ENCODE peak calls at places on chromosomes 3 and 15, in seven cellular contexts. C, E, R, G, I, K and O are unnamed samples.

GRCh38 chr3:13785853-13786455 is 93.9 kb downstream of the WNT7A start:
- DNase-seq in K (no peak), C (no peak), I (no peak), R (no peak), G (no peak), E (no peak), O (no peak)

GRCh38 chr3:21390136-21390535 is 360.9 kb downstream of the ZNF385D start:
- DNase-seq in R (no peak), G (no peak), C (no peak), K (no peak), E (peak), I (no peak), O (peak)

GRCh38 chr3:171284308-171285075 is 175.7 kb downstream of the TNIK start:
- DNase-seq in R (no peak), C (peak), I (peak), K (no peak), G (no peak), E (peak), O (peak)

GRCh38 chr3:187567741-187568140 is 102.5 kb downstream of the SST start:
- DNase-seq in C (no peak), R (no peak), K (no peak), E (peak), G (no peak), I (no peak), O (peak)

GRCh38 chr15:83846847-83847246 is 192.9 kb downstream of the ADAMTSL3 start:
- DNase-seq in G (no peak), I (no peak), R (no peak), K (no peak), E (peak), C (no peak), O (peak)

GRCh38 chr3:193874997-193875593 is 260.9 kb upstream of the HES1 start:
- DNase-seq in R (no peak), K (no peak), E (no peak), G (no peak), C (no peak), I (no peak), O (no peak)

GRCh38 chr15:81547517-81548132 is 173.6 kb upstream of the TMC3 start:
- DNase-seq in K (no peak), C (no peak), E (no peak), R (no peak), I (no peak), G (no peak), O (no peak)

GRCh38 chr3:195873971-195874370 is 34.4 kb downstream of the TNK2 start:
- DNase-seq in R (peak), I (no peak), G (no peak), C (no peak), K (no peak), E (no peak), O (no peak)

GRCh38 chr3:60149501-60149900 is 1099.7 kb upstream of the CFAP20DC start:
- DNase-seq in E (no peak), C (no peak), R (no peak), I (no peak), K (no peak), G (no peak), O (no peak)

GRCh38 chr3:148466143-148466542 is 231.6 kb upstream of the AGTR1 start:
- DNase-seq in G (no peak), I (no peak), C (no peak), E (peak), R (no peak), K (no peak), O (peak)

GRCh38 chr15:68638953-68639500 is 60.2 kb downstream of the CORO2B start:
- DNase-seq in R (peak), K (no peak), G (no peak), C (no peak), I (no peak), E (peak), O (peak)

GRCh38 chr3:142595581-142595950 is 627 bp upstream of the PLS1 start:
- DNase-seq in E (peak), C (no peak), I (no peak), K (no peak), R (no peak), G (no peak), O (peak)

GRCh38 chr3:163936557-163936956 is 1141.7 kb downstream of the SI start:
- DNase-seq in R (no peak), I (no peak), E (no peak), C (no peak), K (no peak), G (no peak), O (no peak)

GRCh38 chr3:171811913-171812321 is 1.6 kb upstream of the PLD1 start:
- DNase-seq in C (peak), G (no peak), I (no peak), E (peak), R (no peak), K (no peak), O (peak)

GRCh38 chr3:123385981-123386380 is 62.9 kb downstream of the ADCY5 start:
- DNase-seq in G (no peak), K (no peak), I (peak), E (peak), C (peak), R (no peak), O (peak)

GRCh38 chr3:25884981-25885380 is 95.1 kb downstream of the OXSM start:
- DNase-seq in I (no peak), K (no peak), R (no peak), E (no peak), C (no peak), G (no peak), O (no peak)

GRCh38 chr15:49988766-49989165 is 130.3 kb downstream of the ATP8B4 start:
- DNase-seq in I (no peak), R (no peak), G (no peak), E (no peak), K (no peak), C (no peak), O (no peak)

GRCh38 chr15:40081691-40082194 is 26.9 kb downstream of the BMF start:
- DNase-seq in I (peak), C (peak), G (no peak), K (no peak), R (no peak), E (peak), O (peak)

GRCh38 chr3:185176756-185177359 is 24.0 kb upstream of the C3orf70 start:
- DNase-seq in E (no peak), G (no peak), I (no peak), K (no peak), C (peak), R (no peak), O (peak)

GRCh38 chr3:18423401-18424212 is 1.5 kb downstream of the SATB1 start:
- DNase-seq in E (peak), K (no peak), C (peak), G (no peak), R (peak), I (peak), O (peak)

GRCh38 chr3:35448121-35448520 is 191.2 kb upstream of the ARPP21 start:
- DNase-seq in C (no peak), G (no peak), E (no peak), K (no peak), I (no peak), R (no peak), O (no peak)

GRCh38 chr3:134378384-134378783 is 4.1 kb upstream of the AMOTL2 start:
- DNase-seq in G (no peak), C (no peak), R (peak), K (no peak), E (no peak), I (peak), O (no peak)

GRCh38 chr3:111895079-111895478 is 36.0 kb downstream of the PHLDB2 start:
- DNase-seq in K (no peak), C (no peak), I (no peak), G (no peak), R (no peak), E (no peak), O (peak)

GRCh38 chr3:32586361-32586760 is 15.7 kb upstream of the DYNC1LI1 start:
- DNase-seq in I (no peak), G (no peak), C (no peak), K (no peak), R (no peak), E (no peak), O (no peak)

GRCh38 chr15:64263567-64263966 is 92.4 kb downstream of the CSNK1G1 start:
- DNase-seq in E (no peak), K (no peak), G (no peak), I (no peak), C (no peak), R (no peak), O (peak)

GRCh38 chr3:188220988-188221818 is 67.2 kb downstream of the LPP start:
- DNase-seq in G (no peak), C (peak), R (no peak), I (peak), K (no peak), E (peak), O (peak)

GRCh38 chr15:78233496-78233895 is 869 bp downstream of the ACSBG1 start:
- DNase-seq in I (no peak), K (no peak), E (no peak), R (no peak), G (no peak), C (no peak), O (no peak)

GRCh38 chr15:99086327-99086667 is 18.6 kb upstream of the SYNM start:
- DNase-seq in G (no peak), R (no peak), I (no peak), E (no peak), K (no peak), C (no peak), O (no peak)

GRCh38 chr3:13504161-13504831 is 24.2 kb downstream of the HDAC11 start:
- DNase-seq in R (peak), K (no peak), I (no peak), G (no peak), C (no peak), E (no peak), O (no peak)

GRCh38 chr3:73086071-73086494 is 24.6 kb downstream of the EBLN2 start:
- DNase-seq in K (no peak), R (no peak), E (no peak), I (no peak), C (peak), G (no peak), O (peak)

GRCh38 chr3:42492508-42493080 is 9.8 kb upstream of the VIPR1 start:
- DNase-seq in K (no peak), R (peak), I (no peak), G (no peak), C (no peak), E (no peak), O (no peak)

GRCh38 chr3:23991236-23992050 is 46.4 kb downstream of the NR1D2 start:
- DNase-seq in K (no peak), G (no peak), C (no peak), I (no peak), E (peak), R (no peak), O (peak)

GRCh38 chr3:115792206-115792955 is 169.1 kb downstream of the GAP43 start:
- DNase-seq in G (no peak), I (no peak), K (no peak), E (peak), C (no peak), R (no peak), O (peak)

GRCh38 chr15:74228723-74229081 is 7.4 kb upstream of the CCDC33 start:
- DNase-seq in R (no peak), I (no peak), K (no peak), E (peak), G (no peak), C (no peak), O (no peak)

GRCh38 chr3:108222813-108223307 is 636 bp upstream of the IFT57 start:
- DNase-seq in I (no peak), C (no peak), R (no peak), G (no peak), K (no peak), E (no peak), O (no peak)

DNA sequence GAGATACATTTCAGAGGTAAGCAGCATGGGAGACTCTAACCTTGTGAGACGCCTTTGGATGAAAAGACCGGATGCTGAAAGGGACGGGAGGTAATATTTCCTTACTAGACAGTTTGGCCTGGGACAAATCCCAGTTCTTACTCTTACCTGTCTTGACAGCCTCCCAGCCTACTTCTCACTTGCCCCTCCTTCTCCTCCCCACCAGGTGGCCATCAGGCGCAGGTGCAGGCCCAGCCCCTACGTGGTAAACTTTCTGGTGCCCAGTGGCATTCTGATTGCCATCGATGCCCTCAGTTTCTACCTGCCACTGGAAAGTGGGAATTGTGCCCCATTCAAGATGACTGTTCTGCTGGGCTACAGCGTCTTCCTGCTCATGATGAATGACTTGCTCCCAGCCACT is 6.3 kb downstream of the HTR3D start:
- DNase-seq in I (no peak), G (no peak), E (no peak), K (no peak), R (no peak), C (no peak), O (no peak)
- TF ChIP-seq CTCF in I (no peak), G (no peak), E (no peak), K (no peak), R (no peak), C (no peak), O (no peak)

GRCh38 chr15:51092480-51092879 is 2.2 kb downstream of the TNFAIP8L3 start:
- DNase-seq in R (no peak), C (no peak), K (no peak), I (no peak), E (no peak), G (no peak), O (no peak)

GRCh38 chr15:51093488-51093864 is 1.2 kb downstream of the TNFAIP8L3 start:
- DNase-seq in I (no peak), R (no peak), G (no peak), C (no peak), K (no peak), E (no peak), O (no peak)

GRCh38 chr15:51095681-51096331 is 1.1 kb upstream of the TNFAIP8L3 start:
- DNase-seq in C (no peak), E (no peak), G (no peak), I (no peak), R (no peak), K (no peak), O (no peak)

GRCh38 chr15:51094606-51095569 is at the start of gene TNFAIP8L3:
- DNase-seq in C (peak), I (peak), K (no peak), R (peak), E (no peak), G (no peak), O (no peak)

DNA sequence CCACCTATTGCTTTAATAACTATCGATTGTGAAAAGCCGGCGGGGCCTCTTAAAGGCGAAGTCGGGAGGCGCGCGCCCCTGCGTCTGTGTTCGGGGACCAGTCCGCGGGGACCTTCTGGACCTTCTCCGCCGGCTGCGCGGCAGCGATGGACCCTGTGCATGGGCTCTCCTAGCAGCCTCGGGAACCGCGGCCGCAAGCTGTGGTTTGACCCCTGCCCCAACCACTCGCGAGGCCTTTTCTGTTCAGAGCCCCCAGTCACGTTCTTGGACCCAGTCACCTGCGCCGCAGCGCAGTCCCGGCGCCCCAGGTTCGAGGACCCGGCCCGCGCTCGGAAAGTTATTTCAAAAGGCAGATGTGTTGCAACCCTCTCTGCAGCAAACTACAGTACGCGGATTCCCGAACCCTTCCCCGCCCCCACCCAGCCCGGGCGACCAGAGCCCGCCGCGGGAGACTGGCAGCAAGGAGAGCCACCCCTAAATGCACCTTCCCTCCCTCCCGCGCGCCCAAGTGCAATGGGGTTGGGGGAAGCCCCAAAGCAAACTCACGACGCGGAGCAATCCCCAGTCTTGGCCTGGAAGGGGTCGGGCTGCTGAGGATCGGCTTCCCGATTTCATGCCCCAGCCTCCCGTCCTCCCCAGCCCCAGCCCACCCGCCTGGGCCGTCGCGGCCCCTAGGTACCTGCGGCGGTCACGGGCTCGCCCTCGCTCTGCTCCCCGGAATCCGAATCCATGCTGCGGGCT is 671 bp downstream of the TNFAIP8L3 start:
- DNase-seq in G (no peak), I (no peak), K (no peak), E (no peak), C (peak), R (peak), O (peak)
- H3K4me3 ChIP-seq in G (no peak), I (peak), K (peak), E (peak), C (peak), R (peak), O (peak)

GRCh38 chr3:50422153-50422552 is 62.8 kb upstream of the TMEM115 start:
- DNase-seq in R (no peak), C (no peak), G (no peak), K (no peak), E (no peak), I (no peak), O (no peak)
- TF ChIP-seq CTCF in R (no peak), C (no peak), G (no peak), K (no peak), E (no peak), I (no peak), O (no peak)

DNA sequence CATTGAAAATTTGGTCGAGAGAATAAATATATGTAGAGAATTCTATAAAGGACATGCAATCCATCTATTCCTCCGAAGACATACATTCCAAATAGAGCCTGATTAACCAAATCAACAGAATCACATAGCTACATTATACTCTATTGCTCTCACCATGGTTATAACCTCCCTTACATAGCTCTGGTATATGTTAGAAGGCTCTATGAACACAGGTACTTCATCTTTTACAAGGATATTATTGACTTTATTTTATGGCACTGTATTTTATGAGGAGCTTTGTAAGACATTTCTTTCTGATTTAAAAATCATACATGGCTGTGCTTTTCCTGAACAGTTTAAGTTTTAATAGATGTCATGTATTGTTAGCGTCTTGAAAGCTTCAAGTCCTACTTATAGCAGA is 4.8 kb downstream of the IGSF10 start:
- DNase-seq in I (no peak), E (no peak), K (no peak), G (no peak), R (no peak), C (no peak), O (no peak)
- H3K4me3 ChIP-seq in I (no peak), E (no peak), K (no peak), G (no peak), R (no peak), C (no peak), O (no peak)

GRCh38 chr3:138936763-138937689 is 9.9 kb downstream of the FOXL2 start:
- DNase-seq in K (no peak), I (no peak), G (no peak), C (no peak), E (no peak), R (no peak), O (no peak)

GRCh38 chr3:138933981-138934691 is 12.8 kb downstream of the FOXL2 start:
- DNase-seq in K (no peak), C (no peak), I (no peak), R (no peak), E (no peak), G (no peak), O (no peak)

GRCh38 chr3:138935505-138935863 is 11.5 kb downstream of the FOXL2 start:
- DNase-seq in R (no peak), G (no peak), I (no peak), K (no peak), E (no peak), C (no peak), O (no peak)

GRCh38 chr3:138937690-138938055 is 9.3 kb downstream of the FOXL2 start:
- DNase-seq in G (no peak), C (no peak), R (no peak), E (no peak), K (no peak), I (no peak), O (no peak)

GRCh38 chr3:138935864-138936762 is 10.8 kb downstream of the FOXL2 start:
- DNase-seq in R (peak), K (no peak), G (peak), C (peak), I (peak), E (peak), O (peak)
- TF ChIP-seq CTCF in R (peak), K (peak), G (peak), C (peak), I (peak), E (peak), O (peak)

DNA sequence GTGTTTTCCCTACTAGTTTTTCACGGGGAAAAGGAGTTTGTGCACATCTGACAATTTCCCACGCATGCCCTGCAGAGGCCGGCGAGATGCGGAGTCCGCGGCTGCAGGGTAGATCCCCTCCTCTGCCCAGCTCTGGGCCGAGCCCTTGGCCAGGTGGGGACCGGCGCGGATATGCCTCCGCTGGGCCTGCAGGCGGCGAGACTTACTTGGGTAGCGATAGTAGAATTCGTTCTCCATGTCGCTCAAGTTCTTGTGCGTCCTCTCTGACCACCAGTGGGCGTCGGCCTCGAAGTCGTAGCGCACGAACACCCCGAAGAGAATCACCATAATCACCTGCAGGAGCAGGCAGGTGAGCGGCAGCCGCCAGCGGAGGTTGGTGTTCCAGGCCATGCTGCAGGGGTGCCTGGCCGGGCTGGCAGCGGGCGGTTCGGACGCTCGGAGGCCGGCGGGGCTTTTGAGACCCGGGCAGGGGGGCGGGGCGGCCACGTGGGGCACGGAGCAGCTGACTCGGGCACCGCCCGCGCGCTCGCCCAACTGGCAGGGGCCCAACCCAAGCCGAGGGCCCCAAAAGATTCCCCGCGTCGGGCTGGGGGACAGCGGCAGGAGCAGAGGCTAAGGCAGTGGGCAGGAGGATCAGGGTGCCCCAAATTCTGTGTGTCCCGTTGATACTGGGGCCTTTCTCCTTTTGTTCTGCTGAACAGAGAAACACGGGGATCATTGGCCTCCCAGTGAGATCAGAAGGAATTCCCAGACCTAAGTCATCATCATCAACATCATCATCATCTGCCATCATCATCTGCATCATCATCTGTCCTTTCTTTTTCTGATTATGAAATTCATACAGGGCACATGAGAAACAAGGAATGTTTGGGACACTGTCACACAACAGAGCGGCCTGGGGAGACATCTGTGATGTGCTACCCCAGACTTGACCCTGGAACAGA is at the start of gene RHCG:
- DNase-seq in R (no peak), G (no peak), C (no peak), E (peak), K (no peak), I (no peak), O (peak)
- H3K4me3 ChIP-seq in R (peak), G (no peak), C (no peak), E (peak), K (peak), I (peak), O (peak)

GRCh38 chr15:33655488-33655887 is 312.8 kb upstream of the CHRM5 start:
- DNase-seq in C (no peak), G (no peak), K (no peak), I (no peak), R (no peak), E (no peak), O (no peak)
- TF ChIP-seq CTCF in C (no peak), G (no peak), K (no peak), I (no peak), R (no peak), E (no peak), O (no peak)